ENCODE peak calls at places on chromosomes 6 and 20, in five cellular contexts. W, T, N, I and C are unnamed samples.

GRCh38 chr20:9514461-9515210 is at the start of gene LAMP5:
- DNase-seq in W (peak), T (no peak), N (no peak), I (no peak), C (peak)

GRCh38 chr20:47809561-47809960 is 24.3 kb upstream of the SULF2 start:
- DNase-seq in W (no peak), T (no peak), N (no peak), I (no peak), C (no peak)

GRCh38 chr6:138222901-138223546 is 4.7 kb upstream of the PBOV1 start:
- DNase-seq in W (no peak), T (no peak), N (peak), I (no peak), C (no peak)

GRCh38 chr6:56954389-56955170 is at the start of gene BEND6:
- DNase-seq in W (no peak), T (peak), N (peak), I (no peak), C (peak)

GRCh38 chr6:106439459-106439858 is 78.9 kb downstream of the CRYBG1 start:
- DNase-seq in W (no peak), T (no peak), N (no peak), I (no peak), C (no peak)

GRCh38 chr20:23059831-23060230 is 10.4 kb upstream of the THBD start:
- DNase-seq in W (no peak), T (no peak), N (no peak), I (no peak), C (no peak)

GRCh38 chr6:149938571-149939462 is 3.0 kb upstream of the ULBP2 start:
- DNase-seq in W (no peak), T (no peak), N (no peak), I (peak), C (no peak)

GRCh38 chr6:33980176-33980805 is 165.6 kb downstream of the GRM4 start:
- DNase-seq in W (no peak), T (no peak), N (no peak), I (no peak), C (no peak)

GRCh38 chr20:34037121-34037520 is 43.4 kb downstream of the RALY start:
- DNase-seq in W (no peak), T (no peak), N (no peak), I (no peak), C (no peak)

GRCh38 chr20:47785900-47786762 is 850 bp upstream of the SULF2 start:
- DNase-seq in W (no peak), T (no peak), N (peak), I (no peak), C (peak)

GRCh38 chr6:2097464-2097863 is 147.9 kb downstream of the GMDS start:
- DNase-seq in W (no peak), T (no peak), N (no peak), I (no peak), C (no peak)

DNA sequence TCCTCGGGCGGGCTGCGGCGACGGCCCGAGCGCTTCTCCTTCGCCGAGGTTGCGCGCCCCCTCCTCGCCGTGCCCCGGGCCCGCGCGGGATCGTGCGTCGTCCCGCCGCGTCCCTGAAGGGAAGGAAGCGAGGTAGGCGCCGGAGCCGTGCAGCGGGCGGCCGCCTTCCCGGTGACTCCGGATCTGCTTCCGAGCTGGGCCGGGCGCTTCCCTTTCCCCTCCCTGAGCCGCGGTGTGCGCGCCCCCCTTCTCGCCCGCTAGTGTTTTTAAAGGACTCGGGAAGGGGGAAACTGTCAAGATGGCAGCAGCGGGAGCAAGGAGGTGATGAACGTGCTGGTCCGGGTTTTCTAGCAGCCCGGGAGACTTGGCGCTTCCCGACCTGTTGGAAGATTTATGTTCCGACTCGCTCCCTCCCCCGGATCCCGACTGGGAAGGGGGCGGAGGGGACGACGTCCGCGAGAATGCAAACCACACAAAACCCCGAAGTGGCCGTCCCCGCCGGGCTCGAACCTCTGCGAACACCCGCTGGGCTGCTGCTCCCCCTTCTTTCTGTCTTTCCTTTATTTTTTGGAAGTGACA is 744 bp upstream of the FOXO3 start:
- DNase-seq in W (no peak), T (no peak), N (peak), I (no peak), C (peak)
- TF ChIP-seq SUZ12 in W (no peak), T (no peak), N (no peak), I (no peak), C (no peak)

GRCh38 chr20:64239449-64240242 is 15.9 kb upstream of the PCMTD2 start:
- DNase-seq in W (no peak), T (no peak), N (no peak), I (no peak), C (no peak)

GRCh38 chr20:64238851-64239387 is 16.6 kb upstream of the PCMTD2 start:
- DNase-seq in W (no peak), T (no peak), N (peak), I (peak), C (no peak)

GRCh38 chr20:64238115-64238825 is 17.3 kb upstream of the PCMTD2 start:
- DNase-seq in W (no peak), T (no peak), N (peak), I (no peak), C (no peak)

GRCh38 chr20:64236137-64237088 is 19.1 kb upstream of the PCMTD2 start:
- DNase-seq in W (no peak), T (no peak), N (peak), I (no peak), C (no peak)

GRCh38 chr20:64237316-64237715 is 18.2 kb upstream of the PCMTD2 start:
- DNase-seq in W (no peak), T (no peak), N (no peak), I (no peak), C (no peak)
- TF ChIP-seq SUZ12 in W (no peak), T (no peak), N (no peak), I (no peak), C (no peak)

GRCh38 chr6:170293881-170294755 is 3.2 kb upstream of the DLL1 start:
- DNase-seq in W (no peak), T (no peak), N (no peak), I (no peak), C (no peak)
- TF ChIP-seq SUZ12 in W (no peak), T (no peak), N (no peak), I (no peak), C (no peak)

GRCh38 chr6:154319231-154319858 is 37.3 kb downstream of the IPCEF1 start:
- DNase-seq in W (no peak), T (no peak), N (no peak), I (no peak), C (no peak)
- TF ChIP-seq SUZ12 in W (no peak), T (no peak), N (no peak), I (no peak), C (no peak)

DNA sequence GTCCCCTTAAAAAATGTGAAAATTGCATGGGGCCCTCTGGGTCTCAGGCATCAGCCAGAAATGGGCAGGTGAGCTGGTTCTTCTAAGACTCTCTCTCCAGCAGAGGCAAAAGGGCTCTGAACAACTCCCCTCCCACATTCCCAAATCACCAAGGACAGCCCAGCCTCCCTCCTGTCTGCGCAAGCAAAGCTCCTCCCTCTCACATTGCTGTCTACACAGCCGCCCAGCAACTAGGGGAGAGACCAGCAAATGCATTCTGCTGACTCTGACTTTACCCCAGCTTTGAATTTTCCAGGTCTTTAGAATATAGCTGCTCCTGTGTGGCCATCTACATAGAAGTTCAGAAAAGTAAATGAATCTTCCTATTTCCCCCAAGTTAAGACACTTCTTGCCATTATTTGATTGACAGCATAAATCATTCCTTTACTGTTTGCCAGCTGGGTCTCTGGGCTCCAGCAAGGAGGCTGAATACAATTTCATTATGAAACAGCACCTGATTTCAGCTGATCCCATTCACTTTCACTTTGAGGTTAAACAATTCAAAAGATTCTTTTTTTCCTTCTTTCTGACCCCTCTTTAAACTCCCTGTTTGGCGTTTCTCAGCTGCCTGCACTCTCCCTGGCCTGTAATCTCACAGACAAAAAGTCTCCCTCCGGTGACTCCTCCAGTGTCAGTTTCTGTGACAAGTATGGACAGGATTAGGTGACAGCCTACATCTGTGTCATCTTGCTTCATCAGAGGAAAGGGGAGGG is 205.7 kb upstream of the RIN2 start:
- DNase-seq in W (peak), T (peak), N (peak), I (no peak), C (peak)
- TF ChIP-seq SUZ12 in W (no peak), T (no peak), N (no peak), I (no peak), C (no peak)

GRCh38 chr20:57225197-57225733 is 41.2 kb downstream of the BMP7 start:
- DNase-seq in W (no peak), T (no peak), N (no peak), I (no peak), C (no peak)
- TF ChIP-seq SUZ12 in W (no peak), T (no peak), N (no peak), I (no peak), C (no peak)

GRCh38 chr6:144410059-144410458 is 124.9 kb downstream of the UTRN start:
- DNase-seq in W (no peak), T (no peak), N (no peak), I (no peak), C (no peak)
- TF ChIP-seq SUZ12 in W (no peak), T (no peak), N (no peak), I (no peak), C (no peak)